ENCODE peak calls at places on chromosomes 16 and 17, in ten cellular contexts. One of them, this sample, is unnamed.

GRCh38 chr16:8346291-8346690 is 244.0 kb downstream of the TMEM114 start:
- DNase-seq in GM19239: no peak
- DNase-seq in upper lobe of left lung: no peak
- DNase-seq in heart right ventricle: no peak
- DNase-seq in activated CD4-positive, alpha-beta T cell treated with anti-CD3 and anti-CD28 coated beads for 24 hours: no peak
- DNase-seq in islet precursor cell: peak
- DNase-seq in T47D: peak
- DNase-seq in NCI-H2227 treated with DMSO at 0.1 percent for 48 hours: no peak
- DNase-seq in NCI-H345: no peak
- DNase-seq in NCI-H1105: no peak
- DNase-seq in this sample: no peak

GRCh38 chr16:80804061-80804450 is 342 bp downstream of the CDYL2 start:
- DNase-seq in GM19239: peak
- DNase-seq in upper lobe of left lung: peak
- DNase-seq in heart right ventricle: peak
- DNase-seq in activated CD4-positive, alpha-beta T cell treated with anti-CD3 and anti-CD28 coated beads for 24 hours: peak
- DNase-seq in islet precursor cell: peak
- DNase-seq in T47D: peak
- DNase-seq in NCI-H2227 treated with DMSO at 0.1 percent for 48 hours: no peak
- DNase-seq in NCI-H345: no peak
- DNase-seq in NCI-H1105: no peak
- DNase-seq in this sample: peak

GRCh38 chr17:76523084-76524037 is 14.1 kb downstream of the CYGB start:
- DNase-seq in GM19239: no peak
- DNase-seq in upper lobe of left lung: peak
- DNase-seq in heart right ventricle: peak
- DNase-seq in activated CD4-positive, alpha-beta T cell treated with anti-CD3 and anti-CD28 coated beads for 24 hours: peak
- DNase-seq in islet precursor cell: peak
- DNase-seq in T47D: peak
- DNase-seq in NCI-H2227 treated with DMSO at 0.1 percent for 48 hours: peak
- DNase-seq in NCI-H345: peak
- DNase-seq in NCI-H1105: peak
- DNase-seq in this sample: peak

GRCh38 chr16:85291302-85292148 is 179.3 kb upstream of the CIBAR2 start:
- DNase-seq in GM19239: no peak
- DNase-seq in upper lobe of left lung: peak
- DNase-seq in heart right ventricle: peak
- DNase-seq in activated CD4-positive, alpha-beta T cell treated with anti-CD3 and anti-CD28 coated beads for 24 hours: no peak
- DNase-seq in islet precursor cell: no peak
- DNase-seq in T47D: no peak
- DNase-seq in NCI-H2227 treated with DMSO at 0.1 percent for 48 hours: no peak
- DNase-seq in NCI-H345: no peak
- DNase-seq in NCI-H1105: no peak
- DNase-seq in this sample: no peak

GRCh38 chr17:9004132-9004960 is 17.0 kb upstream of the NTN1 start:
- DNase-seq in GM19239: no peak
- DNase-seq in upper lobe of left lung: peak
- DNase-seq in heart right ventricle: no peak
- DNase-seq in activated CD4-positive, alpha-beta T cell treated with anti-CD3 and anti-CD28 coated beads for 24 hours: no peak
- DNase-seq in islet precursor cell: peak
- DNase-seq in T47D: no peak
- DNase-seq in NCI-H2227 treated with DMSO at 0.1 percent for 48 hours: no peak
- DNase-seq in NCI-H345: no peak
- DNase-seq in NCI-H1105: no peak
- DNase-seq in this sample: no peak

GRCh38 chr16:87278191-87279093 is 38.8 kb downstream of the C16orf95 start:
- DNase-seq in GM19239: peak
- DNase-seq in upper lobe of left lung: peak
- DNase-seq in heart right ventricle: peak
- DNase-seq in activated CD4-positive, alpha-beta T cell treated with anti-CD3 and anti-CD28 coated beads for 24 hours: peak
- DNase-seq in islet precursor cell: peak
- DNase-seq in T47D: peak
- DNase-seq in NCI-H2227 treated with DMSO at 0.1 percent for 48 hours: peak
- DNase-seq in NCI-H345: peak
- DNase-seq in NCI-H1105: no peak
- DNase-seq in this sample: peak

GRCh38 chr16:15811778-15812750 is 44.8 kb downstream of the MYH11 start:
- DNase-seq in GM19239: no peak
- DNase-seq in upper lobe of left lung: no peak
- DNase-seq in heart right ventricle: no peak
- DNase-seq in activated CD4-positive, alpha-beta T cell treated with anti-CD3 and anti-CD28 coated beads for 24 hours: no peak
- DNase-seq in islet precursor cell: no peak
- DNase-seq in T47D: no peak
- DNase-seq in NCI-H2227 treated with DMSO at 0.1 percent for 48 hours: peak
- DNase-seq in NCI-H345: no peak
- DNase-seq in NCI-H1105: no peak
- DNase-seq in this sample: peak

GRCh38 chr17:57107498-57108101 is 22.6 kb downstream of the AKAP1 start:
- DNase-seq in GM19239: no peak
- DNase-seq in upper lobe of left lung: no peak
- DNase-seq in heart right ventricle: no peak
- DNase-seq in activated CD4-positive, alpha-beta T cell treated with anti-CD3 and anti-CD28 coated beads for 24 hours: no peak
- DNase-seq in islet precursor cell: peak
- DNase-seq in T47D: no peak
- DNase-seq in NCI-H2227 treated with DMSO at 0.1 percent for 48 hours: no peak
- DNase-seq in NCI-H345: peak
- DNase-seq in NCI-H1105: no peak
- DNase-seq in this sample: no peak

GRCh38 chr16:48164907-48165715 is 9.3 kb upstream of the ABCC12 start:
- DNase-seq in GM19239: peak
- DNase-seq in upper lobe of left lung: no peak
- DNase-seq in heart right ventricle: peak
- DNase-seq in activated CD4-positive, alpha-beta T cell treated with anti-CD3 and anti-CD28 coated beads for 24 hours: peak
- DNase-seq in islet precursor cell: peak
- DNase-seq in T47D: peak
- DNase-seq in NCI-H2227 treated with DMSO at 0.1 percent for 48 hours: peak
- DNase-seq in NCI-H345: peak
- DNase-seq in NCI-H1105: peak
- DNase-seq in this sample: peak

GRCh38 chr17:50679008-50679544 is 28.6 kb downstream of the ANKRD40 start:
- DNase-seq in GM19239: no peak
- DNase-seq in upper lobe of left lung: no peak
- DNase-seq in heart right ventricle: no peak
- DNase-seq in activated CD4-positive, alpha-beta T cell treated with anti-CD3 and anti-CD28 coated beads for 24 hours: no peak
- DNase-seq in islet precursor cell: no peak
- DNase-seq in T47D: no peak
- DNase-seq in NCI-H2227 treated with DMSO at 0.1 percent for 48 hours: no peak
- DNase-seq in NCI-H345: no peak
- DNase-seq in NCI-H1105: no peak
- DNase-seq in this sample: no peak

GRCh38 chr16:86508947-86509758 is 1.2 kb upstream of the FOXF1 start:
- DNase-seq in GM19239: peak
- DNase-seq in upper lobe of left lung: peak
- DNase-seq in heart right ventricle: peak
- DNase-seq in activated CD4-positive, alpha-beta T cell treated with anti-CD3 and anti-CD28 coated beads for 24 hours: no peak
- DNase-seq in islet precursor cell: no peak
- DNase-seq in T47D: peak
- DNase-seq in NCI-H2227 treated with DMSO at 0.1 percent for 48 hours: no peak
- DNase-seq in NCI-H345: no peak
- DNase-seq in NCI-H1105: no peak
- DNase-seq in this sample: peak

GRCh38 chr17:2347805-2348685 is 10.7 kb downstream of the SGSM2 start:
- DNase-seq in GM19239: no peak
- DNase-seq in upper lobe of left lung: no peak
- DNase-seq in heart right ventricle: no peak
- DNase-seq in activated CD4-positive, alpha-beta T cell treated with anti-CD3 and anti-CD28 coated beads for 24 hours: no peak
- DNase-seq in islet precursor cell: peak
- DNase-seq in T47D: peak
- DNase-seq in NCI-H2227 treated with DMSO at 0.1 percent for 48 hours: peak
- DNase-seq in NCI-H345: peak
- DNase-seq in NCI-H1105: peak
- DNase-seq in this sample: peak

GRCh38 chr17:8382052-8382879 is 727 bp downstream of the RPL26 start:
- DNase-seq in GM19239: no peak
- DNase-seq in upper lobe of left lung: no peak
- DNase-seq in heart right ventricle: no peak
- DNase-seq in activated CD4-positive, alpha-beta T cell treated with anti-CD3 and anti-CD28 coated beads for 24 hours: no peak
- DNase-seq in islet precursor cell: no peak
- DNase-seq in T47D: no peak
- DNase-seq in NCI-H2227 treated with DMSO at 0.1 percent for 48 hours: no peak
- DNase-seq in NCI-H345: no peak
- DNase-seq in NCI-H1105: no peak
- DNase-seq in this sample: no peak

GRCh38 chr17:64504769-64505319 is 1.2 kb downstream of the DDX5 start:
- DNase-seq in GM19239: no peak
- DNase-seq in upper lobe of left lung: no peak
- DNase-seq in heart right ventricle: no peak
- DNase-seq in activated CD4-positive, alpha-beta T cell treated with anti-CD3 and anti-CD28 coated beads for 24 hours: no peak
- DNase-seq in islet precursor cell: no peak
- DNase-seq in T47D: no peak
- DNase-seq in NCI-H2227 treated with DMSO at 0.1 percent for 48 hours: no peak
- DNase-seq in NCI-H345: no peak
- DNase-seq in NCI-H1105: no peak
- DNase-seq in this sample: no peak

GRCh38 chr17:34389343-34389742 is 26.3 kb upstream of the CCL1 start:
- DNase-seq in GM19239: no peak
- DNase-seq in upper lobe of left lung: no peak
- DNase-seq in heart right ventricle: no peak
- DNase-seq in activated CD4-positive, alpha-beta T cell treated with anti-CD3 and anti-CD28 coated beads for 24 hours: no peak
- DNase-seq in islet precursor cell: no peak
- DNase-seq in T47D: no peak
- DNase-seq in NCI-H2227 treated with DMSO at 0.1 percent for 48 hours: no peak
- DNase-seq in NCI-H345: no peak
- DNase-seq in NCI-H1105: no peak
- DNase-seq in this sample: no peak

GRCh38 chr16:57834936-57835335 is 32.6 kb upstream of the KIFC3 start:
- DNase-seq in GM19239: no peak
- DNase-seq in upper lobe of left lung: no peak
- DNase-seq in heart right ventricle: no peak
- DNase-seq in activated CD4-positive, alpha-beta T cell treated with anti-CD3 and anti-CD28 coated beads for 24 hours: no peak
- DNase-seq in islet precursor cell: no peak
- DNase-seq in T47D: no peak
- DNase-seq in NCI-H2227 treated with DMSO at 0.1 percent for 48 hours: no peak
- DNase-seq in NCI-H345: no peak
- DNase-seq in NCI-H1105: no peak
- DNase-seq in this sample: peak

GRCh38 chr17:7549401-7550055 is 670 bp downstream of the TNFSF12 start:
- DNase-seq in GM19239: no peak
- DNase-seq in upper lobe of left lung: no peak
- DNase-seq in heart right ventricle: no peak
- DNase-seq in activated CD4-positive, alpha-beta T cell treated with anti-CD3 and anti-CD28 coated beads for 24 hours: peak
- DNase-seq in islet precursor cell: no peak
- DNase-seq in T47D: no peak
- DNase-seq in NCI-H2227 treated with DMSO at 0.1 percent for 48 hours: no peak
- DNase-seq in NCI-H345: no peak
- DNase-seq in NCI-H1105: no peak
- DNase-seq in this sample: no peak

GRCh38 chr16:24070851-24071250 is 185.3 kb upstream of the CACNG3 start:
- DNase-seq in GM19239: peak
- DNase-seq in upper lobe of left lung: no peak
- DNase-seq in heart right ventricle: no peak
- DNase-seq in activated CD4-positive, alpha-beta T cell treated with anti-CD3 and anti-CD28 coated beads for 24 hours: peak
- DNase-seq in islet precursor cell: peak
- DNase-seq in T47D: peak
- DNase-seq in NCI-H2227 treated with DMSO at 0.1 percent for 48 hours: no peak
- DNase-seq in NCI-H345: peak
- DNase-seq in NCI-H1105: peak
- DNase-seq in this sample: peak

GRCh38 chr17:36813957-36814356 is 123.3 kb upstream of the LHX1 start:
- DNase-seq in GM19239: no peak
- DNase-seq in upper lobe of left lung: peak
- DNase-seq in heart right ventricle: no peak
- DNase-seq in activated CD4-positive, alpha-beta T cell treated with anti-CD3 and anti-CD28 coated beads for 24 hours: no peak
- DNase-seq in islet precursor cell: no peak
- DNase-seq in T47D: no peak
- DNase-seq in NCI-H2227 treated with DMSO at 0.1 percent for 48 hours: no peak
- DNase-seq in NCI-H345: no peak
- DNase-seq in NCI-H1105: no peak
- DNase-seq in this sample: no peak

GRCh38 chr17:57935833-57936807 is 19.1 kb downstream of the CUEDC1 start:
- DNase-seq in GM19239: no peak
- DNase-seq in upper lobe of left lung: no peak
- DNase-seq in heart right ventricle: peak
- DNase-seq in activated CD4-positive, alpha-beta T cell treated with anti-CD3 and anti-CD28 coated beads for 24 hours: no peak
- DNase-seq in islet precursor cell: peak
- DNase-seq in T47D: no peak
- DNase-seq in NCI-H2227 treated with DMSO at 0.1 percent for 48 hours: no peak
- DNase-seq in NCI-H345: no peak
- DNase-seq in NCI-H1105: no peak
- DNase-seq in this sample: peak

GRCh38 chr16:19810817-19811731 is 73.6 kb downstream of the GPRC5B start:
- DNase-seq in GM19239: no peak
- DNase-seq in upper lobe of left lung: no peak
- DNase-seq in heart right ventricle: no peak
- DNase-seq in activated CD4-positive, alpha-beta T cell treated with anti-CD3 and anti-CD28 coated beads for 24 hours: no peak
- DNase-seq in islet precursor cell: peak
- DNase-seq in T47D: no peak
- DNase-seq in NCI-H2227 treated with DMSO at 0.1 percent for 48 hours: no peak
- DNase-seq in NCI-H345: no peak
- DNase-seq in NCI-H1105: no peak
- DNase-seq in this sample: peak

GRCh38 chr17:42071810-42072209 is 21.4 kb upstream of the C17orf113 start:
- DNase-seq in GM19239: no peak
- DNase-seq in upper lobe of left lung: no peak
- DNase-seq in heart right ventricle: no peak
- DNase-seq in activated CD4-positive, alpha-beta T cell treated with anti-CD3 and anti-CD28 coated beads for 24 hours: no peak
- DNase-seq in islet precursor cell: no peak
- DNase-seq in T47D: no peak
- DNase-seq in NCI-H2227 treated with DMSO at 0.1 percent for 48 hours: no peak
- DNase-seq in NCI-H345: no peak
- DNase-seq in NCI-H1105: no peak
- DNase-seq in this sample: no peak

GRCh38 chr17:5078106-5079028 is at the start of gene ZFP3:
- DNase-seq in GM19239: peak
- DNase-seq in upper lobe of left lung: peak
- DNase-seq in heart right ventricle: peak
- DNase-seq in activated CD4-positive, alpha-beta T cell treated with anti-CD3 and anti-CD28 coated beads for 24 hours: peak
- DNase-seq in islet precursor cell: no peak
- DNase-seq in T47D: peak
- DNase-seq in NCI-H2227 treated with DMSO at 0.1 percent for 48 hours: peak
- DNase-seq in NCI-H345: peak
- DNase-seq in NCI-H1105: peak
- DNase-seq in this sample: peak

GRCh38 chr17:61235821-61236197 is 163.8 kb upstream of the TBX2 start:
- DNase-seq in GM19239: no peak
- DNase-seq in upper lobe of left lung: no peak
- DNase-seq in heart right ventricle: no peak
- DNase-seq in activated CD4-positive, alpha-beta T cell treated with anti-CD3 and anti-CD28 coated beads for 24 hours: no peak
- DNase-seq in islet precursor cell: peak
- DNase-seq in T47D: peak
- DNase-seq in NCI-H2227 treated with DMSO at 0.1 percent for 48 hours: no peak
- DNase-seq in NCI-H345: no peak
- DNase-seq in NCI-H1105: no peak
- DNase-seq in this sample: peak

GRCh38 chr16:7361416-7362129 is 28.9 kb downstream of the RBFOX1 start:
- DNase-seq in GM19239: no peak
- DNase-seq in upper lobe of left lung: no peak
- DNase-seq in heart right ventricle: no peak
- DNase-seq in activated CD4-positive, alpha-beta T cell treated with anti-CD3 and anti-CD28 coated beads for 24 hours: no peak
- DNase-seq in islet precursor cell: no peak
- DNase-seq in T47D: no peak
- DNase-seq in NCI-H2227 treated with DMSO at 0.1 percent for 48 hours: no peak
- DNase-seq in NCI-H345: no peak
- DNase-seq in NCI-H1105: no peak
- DNase-seq in this sample: no peak

GRCh38 chr17:2366747-2367494 is 29.6 kb downstream of the SGSM2 start:
- DNase-seq in GM19239: no peak
- DNase-seq in upper lobe of left lung: no peak
- DNase-seq in heart right ventricle: no peak
- DNase-seq in activated CD4-positive, alpha-beta T cell treated with anti-CD3 and anti-CD28 coated beads for 24 hours: no peak
- DNase-seq in islet precursor cell: peak
- DNase-seq in T47D: peak
- DNase-seq in NCI-H2227 treated with DMSO at 0.1 percent for 48 hours: no peak
- DNase-seq in NCI-H345: no peak
- DNase-seq in NCI-H1105: no peak
- DNase-seq in this sample: no peak

GRCh38 chr16:9092282-9092962 is 978 bp downstream of the HAPSTR1 start:
- DNase-seq in GM19239: no peak
- DNase-seq in upper lobe of left lung: peak
- DNase-seq in heart right ventricle: peak
- DNase-seq in activated CD4-positive, alpha-beta T cell treated with anti-CD3 and anti-CD28 coated beads for 24 hours: peak
- DNase-seq in islet precursor cell: peak
- DNase-seq in T47D: no peak
- DNase-seq in NCI-H2227 treated with DMSO at 0.1 percent for 48 hours: no peak
- DNase-seq in NCI-H345: peak
- DNase-seq in NCI-H1105: peak
- DNase-seq in this sample: no peak

GRCh38 chr17:13154932-13155331 is 137.1 kb upstream of the ELAC2 start:
- DNase-seq in GM19239: no peak
- DNase-seq in upper lobe of left lung: no peak
- DNase-seq in heart right ventricle: no peak
- DNase-seq in activated CD4-positive, alpha-beta T cell treated with anti-CD3 and anti-CD28 coated beads for 24 hours: no peak
- DNase-seq in islet precursor cell: no peak
- DNase-seq in T47D: no peak
- DNase-seq in NCI-H2227 treated with DMSO at 0.1 percent for 48 hours: no peak
- DNase-seq in NCI-H345: no peak
- DNase-seq in NCI-H1105: no peak
- DNase-seq in this sample: no peak

This sample was measured in AG08395.